ENCODE peak calls at places on chromosomes 3 and 15, in six cellular contexts. O is fibroblast of pulmonary artery, X is endothelial cell, S is AG10803, B is heart right ventricle, U is astrocyte. E is an unnamed sample.

GRCh38 chr3:54817628-54818027 is 110.2 kb downstream of the LRTM1 start:
- DNase-seq in U (peak; percentile 76), X (no peak), B (no peak), S (peak; percentile 91), O (no peak), E (peak; percentile 27)

GRCh38 chr15:78033864-78034263 is 43.6 kb downstream of the TBC1D2B start:
- DNase-seq in B (no peak), O (peak; percentile 33), U (no peak), X (no peak), S (no peak), E (no peak)

GRCh38 chr3:29597376-29598008 is 316.6 kb downstream of the RBMS3 start:
- DNase-seq in S (peak; percentile 46), O (peak; percentile 64), B (no peak), U (no peak), X (no peak), E (no peak)

GRCh38 chr3:196219970-196220311 is 3.6 kb downstream of the SLC51A start:
- DNase-seq in X (no peak), U (no peak), B (no peak), O (no peak), S (no peak), E (no peak)

GRCh38 chr3:182683335-182684257 is 109.7 kb upstream of the ATP11B start:
- DNase-seq in X (peak; percentile 74), O (peak; percentile 82), S (peak; percentile 62), B (no peak), U (peak; percentile 40), E (peak; percentile 27)

GRCh38 chr3:175346573-175347356 is 487.6 kb downstream of the NAALADL2 start:
- DNase-seq in S (peak; percentile 87), X (no peak), U (peak; percentile 97), O (peak; percentile 90), B (peak; percentile 14), E (peak; percentile 94)

GRCh38 chr15:25862469-25863066 is 559 bp downstream of the ATP10A start:
- DNase-seq in S (peak; percentile 31), X (no peak), O (peak; percentile 12), U (no peak), B (no peak), E (no peak)

GRCh38 chr3:49018707-49019006 is 277 bp upstream of the DALRD3 start:
- DNase-seq in O (no peak), S (no peak), B (no peak), U (no peak), X (no peak), E (no peak)

GRCh38 chr15:42031211-42031915 is 10.5 kb upstream of the PLA2G4E start:
- DNase-seq in U (no peak), X (no peak), O (peak; percentile 6), S (no peak), B (no peak), E (no peak)

GRCh38 chr3:171553085-171553484 is 92.9 kb upstream of the TNIK start:
- DNase-seq in B (no peak), U (no peak), O (no peak), S (no peak), X (no peak), E (no peak)

GRCh38 chr3:169390741-169391300 is 272.7 kb downstream of the MECOM start:
- DNase-seq in S (no peak), U (peak; percentile 22), B (no peak), O (peak; percentile 64), X (no peak), E (no peak)

GRCh38 chr3:169389211-169389924 is 274.1 kb downstream of the MECOM start:
- DNase-seq in X (no peak), S (no peak), B (no peak), O (peak; percentile 52), U (peak; percentile 45), E (no peak)

GRCh38 chr3:169390310-169390731 is 273.2 kb downstream of the MECOM start:
- DNase-seq in U (peak; percentile 25), S (peak; percentile 4), B (no peak), O (peak; percentile 58), X (no peak), E (peak; percentile 1)

GRCh38 chr3:169389925-169390253 is 273.6 kb downstream of the MECOM start:
- DNase-seq in O (no peak), B (no peak), S (no peak), U (no peak), X (no peak), E (no peak)

DNA sequence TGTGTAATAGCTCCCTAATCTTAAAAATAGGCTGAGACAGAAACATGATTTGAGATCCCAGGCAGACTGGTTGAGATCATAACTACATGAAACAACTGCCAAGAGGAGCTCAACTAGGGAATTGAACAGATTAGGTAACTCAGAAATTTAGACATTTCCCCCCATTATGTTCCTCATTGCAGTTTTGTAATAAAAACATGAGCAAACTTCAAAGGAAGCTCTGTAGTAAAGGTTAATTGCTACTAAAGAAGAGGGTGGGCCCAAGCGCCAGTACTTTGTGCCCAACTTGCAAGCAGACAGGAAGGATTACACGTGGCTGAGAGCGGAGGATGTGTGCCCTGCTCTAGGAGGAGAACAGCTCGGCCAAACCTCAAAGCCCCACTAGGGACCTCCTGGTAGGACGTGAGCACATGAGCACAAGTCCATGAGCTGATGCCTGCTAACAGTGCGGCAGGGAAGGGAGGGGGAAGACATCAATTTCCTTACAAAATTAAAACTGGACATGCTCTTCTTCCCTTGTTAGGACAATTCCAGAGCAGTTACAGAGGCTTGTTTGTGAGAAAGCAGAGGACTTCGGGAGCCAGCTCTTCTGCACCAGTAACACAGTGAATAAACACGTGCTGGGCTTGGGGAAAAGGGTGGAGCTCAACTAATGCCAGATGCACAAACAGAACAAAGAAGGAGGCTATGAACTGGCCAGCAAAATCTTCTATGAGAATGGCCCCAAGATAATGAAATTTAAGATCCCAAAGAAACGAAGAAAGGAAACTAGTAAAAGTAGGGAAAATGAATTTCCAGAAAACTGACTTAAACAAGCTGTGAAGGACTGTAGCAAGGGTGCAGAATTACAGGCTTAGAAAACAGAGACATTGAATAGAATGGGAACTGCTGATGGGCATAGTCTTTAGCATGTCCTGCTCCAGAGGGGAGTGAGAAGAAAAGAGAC is 275.5 kb downstream of the MECOM start:
- DNase-seq in X (peak; percentile 6), B (peak; percentile 29), S (peak; percentile 1), U (no peak), O (peak; percentile 77), E (no peak)
- TF ChIP-seq CTCF in X (no peak), B (peak; percentile 5), S (no peak), U (no peak), O (no peak), E (no peak)

GRCh38 chr15:90895571-90896117 is 7.5 kb upstream of the MAN2A2 start:
- DNase-seq in O (peak; percentile 12), X (no peak), B (no peak), S (no peak), U (no peak), E (no peak)
- TF ChIP-seq CTCF in O (no peak), X (no peak), B (no peak), S (no peak), U (peak; percentile 14), E (peak; percentile 9)

DNA sequence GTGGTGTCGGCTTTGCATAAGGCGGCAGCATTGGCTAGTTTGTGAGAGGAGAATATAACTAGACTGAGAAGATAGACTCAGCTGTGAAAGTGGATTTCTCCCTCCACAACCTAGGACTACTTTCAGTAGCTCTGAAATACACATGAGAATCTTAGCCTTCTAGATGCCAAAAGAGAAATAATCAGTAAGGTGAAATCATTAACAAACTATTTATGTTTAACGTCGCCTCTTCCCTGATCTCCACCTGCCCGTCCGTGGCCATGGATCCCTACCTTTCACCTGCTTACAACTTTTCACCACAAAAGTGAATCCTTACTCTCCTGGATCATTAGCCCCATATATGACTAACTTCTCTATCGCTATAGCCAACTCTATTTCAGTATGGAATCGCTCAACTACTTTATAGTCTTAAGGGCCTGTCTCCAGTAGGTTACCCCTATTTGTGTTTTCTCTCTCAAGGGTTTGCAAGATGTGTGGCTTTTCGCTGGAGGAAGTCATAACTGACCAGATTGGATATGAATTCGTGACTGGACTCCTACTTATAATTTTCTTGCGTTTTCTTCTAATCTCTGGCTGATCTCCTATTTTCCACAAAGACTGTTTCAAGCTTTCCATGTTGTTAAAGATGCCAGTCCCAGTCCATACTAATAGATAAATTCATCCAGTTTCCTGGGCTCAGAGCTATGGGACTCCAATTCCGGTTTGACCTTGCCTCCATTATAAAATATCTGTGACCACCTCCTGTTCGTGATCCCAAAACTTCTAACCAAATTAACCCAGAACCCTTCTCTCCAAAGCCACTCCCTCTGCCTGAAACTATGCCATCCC is 1.1 kb upstream of the STAG1 start:
- DNase-seq in U (no peak), X (no peak), O (no peak), S (peak; percentile 11), B (no peak), E (no peak)
- TF ChIP-seq CTCF in U (no peak), X (no peak), O (peak; percentile 31), S (peak; percentile 56), B (peak; percentile 42), E (no peak)

GRCh38 chr3:186487037-186487436 is 57.1 kb downstream of the CRYGS start:
- DNase-seq in B (no peak), S (no peak), O (no peak), X (no peak), U (no peak), E (no peak)

GRCh38 chr3:186483611-186484340 is 60.4 kb downstream of the CRYGS start:
- DNase-seq in U (peak; percentile 57), S (no peak), B (no peak), O (no peak), X (no peak), E (no peak)

GRCh38 chr3:186489507-186489906 is 54.7 kb downstream of the CRYGS start:
- DNase-seq in B (no peak), X (no peak), U (no peak), O (no peak), S (no peak), E (no peak)

GRCh38 chr3:186492594-186492993 is 51.6 kb downstream of the CRYGS start:
- DNase-seq in U (no peak), B (no peak), S (no peak), O (no peak), X (no peak), E (no peak)

DNA sequence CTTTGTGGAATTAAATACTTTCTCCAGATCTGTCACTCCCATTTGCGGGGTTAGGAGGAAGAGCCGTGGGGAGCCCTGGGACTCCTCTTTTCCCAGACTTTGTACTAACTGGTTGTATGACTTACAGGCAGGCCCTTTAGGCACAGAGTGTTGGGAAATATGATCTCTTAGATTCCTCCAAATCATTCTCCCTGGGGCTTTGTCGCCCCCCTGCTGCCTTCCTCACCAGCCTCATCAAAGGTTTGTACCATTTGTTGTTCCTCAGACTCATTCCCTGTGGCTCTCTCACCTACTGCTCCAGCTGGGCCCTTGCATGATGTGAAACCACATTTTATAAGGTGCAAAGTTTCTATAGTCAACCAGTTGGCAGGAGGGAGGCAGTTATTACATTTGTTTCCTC is 56.4 kb downstream of the CRYGS start:
- DNase-seq in B (no peak), O (no peak), X (no peak), S (no peak), U (no peak), E (no peak)
- TF ChIP-seq CTCF in B (peak; percentile 38), O (no peak), X (no peak), S (no peak), U (no peak), E (no peak)

GRCh38 chr3:30660128-30660525 is 53.7 kb downstream of the TGFBR2 start:
- DNase-seq in X (no peak), S (no peak), U (no peak), O (no peak), B (no peak), E (no peak)
- TF ChIP-seq CTCF in X (no peak), S (no peak), U (no peak), O (no peak), B (no peak), E (no peak)

E was measured in AG09309.